ENCODE peak calls at places on chromosomes 6 and 20, in four cellular contexts. One of them, this sample, is unnamed.

GRCh38 chr6:4973972-4974885 is 29.6 kb downstream of the RPP40 start:
- DNase-seq in fibroblast of pulmonary artery: peak
- DNase-seq in AG08396: peak
- DNase-seq in globus pallidus: peak
- DNase-seq in this sample: peak

GRCh38 chr20:50528804-50529351 is 18.7 kb downstream of the PTPN1 start:
- DNase-seq in AG08396: no peak
- DNase-seq in fibroblast of pulmonary artery: peak
- DNase-seq in globus pallidus: no peak
- DNase-seq in this sample: no peak

GRCh38 chr20:58888521-58889333 is 36.2 kb downstream of the GNAS start:
- DNase-seq in fibroblast of pulmonary artery: peak
- DNase-seq in globus pallidus: peak
- DNase-seq in AG08396: peak
- DNase-seq in this sample: peak

GRCh38 chr20:37360515-37361115 is 14.7 kb downstream of the SRC start:
- DNase-seq in AG08396: no peak
- DNase-seq in globus pallidus: no peak
- DNase-seq in fibroblast of pulmonary artery: no peak
- DNase-seq in this sample: no peak

GRCh38 chr20:25623225-25623735 is 534 bp downstream of the NANP start:
- DNase-seq in fibroblast of pulmonary artery: no peak
- DNase-seq in AG08396: peak
- DNase-seq in globus pallidus: peak
- DNase-seq in this sample: peak

GRCh38 chr20:59062057-59062456 is 19.5 kb upstream of the PRELID3B start:
- DNase-seq in globus pallidus: no peak
- DNase-seq in fibroblast of pulmonary artery: no peak
- DNase-seq in AG08396: no peak
- DNase-seq in this sample: no peak

GRCh38 chr6:166307981-166308768 is at the start of gene PRR18:
- DNase-seq in globus pallidus: peak
- DNase-seq in AG08396: no peak
- DNase-seq in fibroblast of pulmonary artery: no peak
- DNase-seq in this sample: peak

GRCh38 chr6:107509506-107509905 is 19.6 kb downstream of the SOBP start:
- DNase-seq in AG08396: peak
- DNase-seq in globus pallidus: no peak
- DNase-seq in fibroblast of pulmonary artery: peak
- DNase-seq in this sample: no peak

GRCh38 chr20:38249536-38250310 is 10.8 kb downstream of the KIAA1755 start:
- DNase-seq in fibroblast of pulmonary artery: no peak
- DNase-seq in AG08396: no peak
- DNase-seq in globus pallidus: no peak
- DNase-seq in this sample: no peak

GRCh38 chr6:40996591-40997247 is 42.3 kb downstream of the UNC5CL start:
- DNase-seq in AG08396: peak
- DNase-seq in globus pallidus: no peak
- DNase-seq in fibroblast of pulmonary artery: peak
- DNase-seq in this sample: peak

GRCh38 chr20:35561268-35561667 is 19.4 kb downstream of the ERGIC3 start:
- DNase-seq in globus pallidus: peak
- DNase-seq in fibroblast of pulmonary artery: peak
- DNase-seq in AG08396: peak
- DNase-seq in this sample: peak

GRCh38 chr6:19873031-19873430 is 35.9 kb downstream of the ID4 start:
- DNase-seq in globus pallidus: no peak
- DNase-seq in fibroblast of pulmonary artery: peak
- DNase-seq in AG08396: no peak
- DNase-seq in this sample: no peak

GRCh38 chr20:38450412-38450975 is 15.4 kb upstream of the SNHG17 start:
- DNase-seq in AG08396: no peak
- DNase-seq in fibroblast of pulmonary artery: peak
- DNase-seq in globus pallidus: no peak
- DNase-seq in this sample: no peak

GRCh38 chr6:80767808-80768207 is 661.3 kb downstream of the BCKDHB start:
- DNase-seq in AG08396: peak
- DNase-seq in globus pallidus: no peak
- DNase-seq in fibroblast of pulmonary artery: peak
- DNase-seq in this sample: no peak

GRCh38 chr6:24763578-24763977 is 11.2 kb upstream of the GMNN start:
- DNase-seq in AG08396: no peak
- DNase-seq in fibroblast of pulmonary artery: no peak
- DNase-seq in globus pallidus: no peak
- DNase-seq in this sample: peak

GRCh38 chr6:1629316-1629715 is 19.6 kb downstream of the FOXC1 start:
- DNase-seq in AG08396: no peak
- DNase-seq in fibroblast of pulmonary artery: no peak
- DNase-seq in globus pallidus: no peak
- DNase-seq in this sample: no peak

GRCh38 chr6:148657053-148657452 is 89.8 kb upstream of the UST start:
- DNase-seq in fibroblast of pulmonary artery: peak
- DNase-seq in AG08396: no peak
- DNase-seq in globus pallidus: peak
- DNase-seq in this sample: peak

GRCh38 chr6:31139599-31139998 is 733 bp upstream of the PSORS1C2 start:
- DNase-seq in AG08396: no peak
- DNase-seq in globus pallidus: no peak
- DNase-seq in fibroblast of pulmonary artery: peak
- DNase-seq in this sample: no peak

GRCh38 chr6:161134550-161135298 is 139.1 kb downstream of the AGPAT4 start:
- DNase-seq in globus pallidus: no peak
- DNase-seq in AG08396: no peak
- DNase-seq in fibroblast of pulmonary artery: no peak
- DNase-seq in this sample: no peak

GRCh38 chr6:167576798-167577528 is 249.7 kb upstream of the AFDN start:
- DNase-seq in fibroblast of pulmonary artery: no peak
- DNase-seq in AG08396: no peak
- DNase-seq in globus pallidus: no peak
- DNase-seq in this sample: no peak

GRCh38 chr20:41218466-41218865 is 81.1 kb downstream of the PLCG1 start:
- DNase-seq in fibroblast of pulmonary artery: peak
- DNase-seq in globus pallidus: no peak
- DNase-seq in AG08396: peak
- DNase-seq in this sample: no peak

GRCh38 chr20:23725102-23725501 is 25.6 kb downstream of the CST1 start:
- DNase-seq in fibroblast of pulmonary artery: no peak
- DNase-seq in AG08396: no peak
- DNase-seq in globus pallidus: no peak
- DNase-seq in this sample: no peak

This sample was measured in hepatocyte.